ENCODE peak calls at places on chromosome 17, in four cellular contexts. D is HCT116, X is OCI-LY7, G is MM.1S. U is an unnamed sample. For H3K9me3, the result is how much of the 10 kb centered on the place peaks cover.

GRCh38 chr17:56690441-56691291 is 97.2 kb downstream of the NOG start:
- DNase-seq in D (no peak), X (no peak), G (no peak), U (no peak)

GRCh38 chr17:62755139-62755851 is 52.8 kb downstream of the MARCHF10 start:
- DNase-seq in D (no peak), X (no peak), G (no peak), U (no peak)

GRCh38 chr17:57604771-57605733 is 140.0 kb downstream of the CCDC182 start:
- DNase-seq in D (no peak), X (peak), G (peak), U (no peak)

GRCh38 chr17:74201250-74201649 is 2.2 kb upstream of the RPL38 start:
- DNase-seq in D (no peak), X (no peak), G (no peak), U (peak)

GRCh38 chr17:41639492-41640473 is 15.4 kb upstream of the KRT17 start:
- DNase-seq in D (no peak), X (no peak), G (no peak), U (no peak)

GRCh38 chr17:71304498-71305158 is 816.2 kb upstream of the SOX9 start:
- DNase-seq in D (no peak), X (no peak), G (no peak), U (no peak)

GRCh38 chr17:45405250-45406086 is 27.2 kb downstream of the ARHGAP27 start:
- DNase-seq in D (no peak), X (peak), G (no peak), U (no peak)

GRCh38 chr17:81513669-81514484 is 1.3 kb upstream of the ACTG1 start:
- DNase-seq in D (no peak), X (peak), G (peak), U (peak)

GRCh38 chr17:2828396-2829038 is 32.3 kb downstream of the RAP1GAP2 start:
- DNase-seq in D (peak), X (peak), G (peak), U (peak)

GRCh38 chr17:80866050-80866793 is 125.4 kb upstream of the CHMP6 start:
- DNase-seq in D (peak), X (peak), G (peak), U (peak)

GRCh38 chr17:71902931-71903506 is 217.8 kb upstream of the SOX9 start:
- DNase-seq in D (no peak), X (no peak), G (no peak), U (peak)

GRCh38 chr17:80092959-80093358 is 8.4 kb upstream of the GAA start:
- DNase-seq in D (no peak), X (no peak), G (no peak), U (no peak)

GRCh38 chr17:30323262-30323894 is 10.5 kb downstream of the TMIGD1 start:
- DNase-seq in D (no peak), X (peak), G (no peak), U (no peak)

GRCh38 chr17:72145972-72146755 is 25.3 kb downstream of the SOX9 start:
- DNase-seq in D (no peak), X (no peak), G (no peak), U (peak)

GRCh38 chr17:7046127-7046724 is 2.3 kb upstream of the SLC16A11 start:
- DNase-seq in D (peak), X (no peak), G (no peak), U (peak)

GRCh38 chr17:43171761-43172487 is 910 bp downstream of the NBR1 start:
- DNase-seq in D (peak), X (peak), G (peak), U (peak)

GRCh38 chr17:49576121-49576905 is 642 bp downstream of the NXPH3 start:
- DNase-seq in D (no peak), X (no peak), G (no peak), U (peak)

GRCh38 chr17:49577978-49578893 is 2.6 kb downstream of the NXPH3 start:
- DNase-seq in D (no peak), X (no peak), G (no peak), U (no peak)

GRCh38 chr17:49577651-49577935 is 1.9 kb downstream of the NXPH3 start:
- DNase-seq in D (no peak), X (no peak), G (no peak), U (no peak)

GRCh38 chr17:49575524-49576120 is at the start of gene NXPH3:
- DNase-seq in D (no peak), X (peak), G (peak), U (peak)

GRCh38 chr17:49576906-49577650 is 1.4 kb downstream of the NXPH3 start:
- DNase-seq in D (no peak), X (no peak), G (no peak), U (no peak)
- H2AFZ ChIP-seq in D (no peak), X (no peak), G (no peak), U (peak)

DNA sequence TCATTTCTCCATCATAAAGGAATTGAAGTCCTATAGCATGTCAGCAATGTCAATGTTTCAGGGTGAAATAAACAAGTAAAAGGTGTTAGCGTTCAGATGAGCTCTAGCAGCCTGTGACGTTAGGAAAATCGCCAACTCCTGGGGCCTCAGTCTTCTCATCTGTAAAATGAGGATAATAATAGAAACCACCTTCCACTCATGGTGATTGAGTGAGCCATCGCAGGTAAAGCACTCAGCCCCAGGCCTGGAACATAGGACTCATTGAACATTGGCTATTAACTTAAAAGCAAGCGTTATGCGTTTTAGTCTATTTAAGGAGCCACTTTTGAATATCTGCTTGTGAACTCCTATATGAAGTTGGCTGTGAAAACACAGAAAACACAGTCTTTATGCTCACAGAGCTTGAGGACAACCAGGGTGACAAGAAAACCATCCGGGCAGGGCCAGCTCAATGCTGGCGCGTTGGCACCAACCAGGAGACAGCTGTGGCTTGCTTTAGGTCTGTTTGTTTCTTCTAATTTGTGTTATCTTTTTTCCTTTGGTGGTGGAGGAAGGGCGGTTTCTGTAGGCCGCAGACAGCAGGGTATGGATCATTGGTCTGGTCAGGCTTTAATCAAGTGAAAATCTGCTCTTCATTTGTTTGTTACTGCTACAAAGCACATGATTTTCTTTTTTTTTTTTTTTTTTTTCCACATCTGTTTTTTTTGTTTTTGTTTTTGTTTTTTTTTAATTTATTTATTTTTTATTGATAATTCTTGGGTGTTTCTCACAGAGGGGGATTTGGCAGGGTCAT is 35.7 kb upstream of the MED9 start:
- DNase-seq in D (no peak), X (no peak), G (no peak), U (no peak)
- TF ChIP-seq EZH2phosphoT487 in D (no peak), X (no peak), G (no peak), U (no peak)

GRCh38 chr17:49425004-49425286 is 10.3 kb upstream of the PHB1 start:
- DNase-seq in D (no peak), X (no peak), G (no peak), U (no peak)

DNA sequence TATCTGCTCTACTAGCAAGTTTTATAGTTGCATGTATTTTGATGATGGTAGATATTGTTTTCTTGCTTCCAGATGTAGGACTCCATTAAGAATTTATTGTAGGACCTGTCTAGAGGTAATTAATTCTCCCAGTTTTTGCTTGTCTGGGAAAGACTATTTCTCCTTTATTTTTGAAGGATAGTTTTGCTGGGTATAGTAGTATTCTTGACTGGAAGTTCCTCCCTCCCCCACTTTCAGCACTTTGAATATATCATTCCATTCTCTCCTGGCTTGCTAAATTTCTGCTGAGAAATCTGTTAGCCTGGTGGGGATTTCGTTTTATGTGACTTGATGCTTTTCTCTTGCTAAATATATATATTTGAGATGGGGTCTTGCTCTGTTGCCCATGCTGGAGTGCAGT is 8.0 kb upstream of the PHB1 start:
- DNase-seq in D (no peak), X (no peak), G (no peak), U (no peak)
- H3K9me3 ChIP-seq in D (under half), X (under half), G (under half), U (under half)

GRCh38 chr17:20072692-20072992 is 63.5 kb downstream of the SPECC1 start:
- DNase-seq in D (no peak), X (no peak), G (no peak), U (no peak)

GRCh38 chr17:20074489-20074888 is 65.3 kb downstream of the SPECC1 start:
- DNase-seq in D (no peak), X (peak), G (no peak), U (no peak)

GRCh38 chr17:20073056-20073979 is 64.2 kb downstream of the SPECC1 start:
- DNase-seq in D (no peak), X (no peak), G (peak), U (no peak)

GRCh38 chr17:20071824-20072691 is 62.9 kb downstream of the SPECC1 start:
- DNase-seq in D (no peak), X (no peak), G (no peak), U (peak)

DNA sequence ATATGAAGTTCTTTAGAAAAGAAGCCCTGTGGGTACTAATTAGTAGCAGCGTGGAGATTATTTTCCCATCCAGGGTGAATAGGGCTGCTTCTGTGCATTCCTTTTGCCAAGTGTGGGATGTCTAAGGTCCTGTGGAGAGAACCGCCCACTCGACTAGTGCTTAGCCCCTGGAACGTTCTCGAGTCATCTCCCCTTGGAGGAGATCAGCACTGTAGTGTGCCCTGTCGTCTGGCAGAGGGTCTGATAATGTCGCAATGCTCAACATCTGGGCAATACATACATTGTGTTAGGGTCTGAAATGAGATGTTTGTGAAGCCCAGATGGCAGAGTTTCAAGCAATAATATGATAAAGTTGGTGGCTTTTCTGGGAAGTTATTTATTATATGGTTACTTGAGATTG is 64.8 kb downstream of the SPECC1 start:
- DNase-seq in D (no peak), X (no peak), G (no peak), U (no peak)
- H2AFZ ChIP-seq in D (no peak), X (no peak), G (peak), U (no peak)